ENCODE peak calls at places on chromosomes 5 and 9, in six cellular contexts. One of them, this sample, is unnamed.

GRCh38 chr9:9504869-9505268 is 1107.9 kb downstream of the PTPRD start:
- DNase-seq in GM12891: no peak
- DNase-seq in GM12878: no peak
- DNase-seq in K562: no peak
- DNase-seq in HepG2: no peak
- DNase-seq in H1: no peak
- DNase-seq in this sample: no peak

GRCh38 chr5:43416233-43416987 is 4.2 kb upstream of the CCL28 start:
- DNase-seq in GM12891: no peak
- DNase-seq in GM12878: no peak
- DNase-seq in K562: peak; percentile 63
- DNase-seq in HepG2: no peak
- DNase-seq in H1: no peak
- DNase-seq in this sample: no peak

GRCh38 chr5:180599981-180600553 is 8.8 kb upstream of the SCGB3A1 start:
- DNase-seq in GM12891: peak; percentile 10
- DNase-seq in GM12878: no peak
- DNase-seq in K562: no peak
- DNase-seq in HepG2: no peak
- DNase-seq in H1: no peak
- DNase-seq in this sample: no peak

GRCh38 chr9:129506892-129507291 is 114.0 kb downstream of the C9orf50 start:
- DNase-seq in GM12891: no peak
- DNase-seq in GM12878: no peak
- DNase-seq in K562: no peak
- DNase-seq in HepG2: no peak
- DNase-seq in H1: no peak
- DNase-seq in this sample: no peak

GRCh38 chr9:115099891-115100290 is 18.1 kb downstream of the TNC start:
- DNase-seq in GM12891: no peak
- DNase-seq in GM12878: no peak
- DNase-seq in K562: no peak
- DNase-seq in HepG2: no peak
- DNase-seq in H1: no peak
- DNase-seq in this sample: no peak

GRCh38 chr9:124618476-124618875 is 111.3 kb upstream of the NR5A1 start:
- DNase-seq in GM12891: no peak
- DNase-seq in GM12878: no peak
- DNase-seq in K562: no peak
- DNase-seq in HepG2: no peak
- DNase-seq in H1: no peak
- DNase-seq in this sample: no peak

GRCh38 chr9:4117835-4118610 is 181.8 kb downstream of the GLIS3 start:
- DNase-seq in GM12891: peak; percentile 39
- DNase-seq in GM12878: no peak
- DNase-seq in K562: peak; percentile 54
- DNase-seq in HepG2: peak; percentile 9
- DNase-seq in H1: peak; percentile 89
- DNase-seq in this sample: peak; percentile 40

GRCh38 chr9:120532475-120532874 is 47.5 kb downstream of the CDK5RAP2 start:
- DNase-seq in GM12891: no peak
- DNase-seq in GM12878: no peak
- DNase-seq in K562: no peak
- DNase-seq in HepG2: no peak
- DNase-seq in H1: no peak
- DNase-seq in this sample: no peak

GRCh38 chr9:114691046-114691955 is 9.3 kb upstream of the TEX48 start:
- DNase-seq in GM12891: no peak
- DNase-seq in GM12878: peak; percentile 36
- DNase-seq in K562: no peak
- DNase-seq in HepG2: no peak
- DNase-seq in H1: no peak
- DNase-seq in this sample: no peak

GRCh38 chr9:122954253-122954691 is 13.5 kb downstream of the RABGAP1 start:
- DNase-seq in GM12891: no peak
- DNase-seq in GM12878: no peak
- DNase-seq in K562: no peak
- DNase-seq in HepG2: no peak
- DNase-seq in H1: no peak
- DNase-seq in this sample: no peak

GRCh38 chr5:39236718-39237117 is 17.4 kb upstream of the FYB1 start:
- DNase-seq in GM12891: no peak
- DNase-seq in GM12878: no peak
- DNase-seq in K562: no peak
- DNase-seq in HepG2: no peak
- DNase-seq in H1: no peak
- DNase-seq in this sample: no peak

GRCh38 chr5:127040779-127041520 is 10.6 kb upstream of the MARCHF3 start:
- DNase-seq in GM12891: no peak
- DNase-seq in GM12878: no peak
- DNase-seq in K562: no peak
- DNase-seq in HepG2: no peak
- DNase-seq in H1: no peak
- DNase-seq in this sample: no peak

GRCh38 chr5:147415663-147416062 is 94.2 kb downstream of the DPYSL3 start:
- DNase-seq in GM12891: no peak
- DNase-seq in GM12878: no peak
- DNase-seq in K562: no peak
- DNase-seq in HepG2: no peak
- DNase-seq in H1: no peak
- DNase-seq in this sample: no peak

GRCh38 chr9:109953300-109953699 is 173.3 kb downstream of the PALM2AKAP2 start:
- DNase-seq in GM12891: no peak
- DNase-seq in GM12878: no peak
- DNase-seq in K562: no peak
- DNase-seq in HepG2: no peak
- DNase-seq in H1: no peak
- DNase-seq in this sample: no peak

GRCh38 chr9:127570533-127571111 is 41.5 kb upstream of the STXBP1 start:
- DNase-seq in GM12891: no peak
- DNase-seq in GM12878: no peak
- DNase-seq in K562: no peak
- DNase-seq in HepG2: no peak
- DNase-seq in H1: no peak
- DNase-seq in this sample: no peak

GRCh38 chr9:137431416-137431931 is 8.3 kb downstream of the NOXA1 start:
- DNase-seq in GM12891: no peak
- DNase-seq in GM12878: no peak
- DNase-seq in K562: no peak
- DNase-seq in HepG2: no peak
- DNase-seq in H1: no peak
- DNase-seq in this sample: no peak

GRCh38 chr5:171336486-171337206 is 27.6 kb downstream of the TLX3 start:
- DNase-seq in GM12891: no peak
- DNase-seq in GM12878: no peak
- DNase-seq in K562: no peak
- DNase-seq in HepG2: no peak
- DNase-seq in H1: peak; percentile 58
- DNase-seq in this sample: no peak

GRCh38 chr5:123085638-123086286 is 3.3 kb upstream of the PRDM6 start:
- DNase-seq in GM12891: no peak
- DNase-seq in GM12878: no peak
- DNase-seq in K562: no peak
- DNase-seq in HepG2: no peak
- DNase-seq in H1: no peak
- DNase-seq in this sample: no peak

GRCh38 chr9:129166962-129167557 is 11.0 kb downstream of the IER5L start:
- DNase-seq in GM12891: no peak
- DNase-seq in GM12878: no peak
- DNase-seq in K562: peak; percentile 91
- DNase-seq in HepG2: peak; percentile 58
- DNase-seq in H1: no peak
- DNase-seq in this sample: no peak

GRCh38 chr5:40572947-40573346 is 106.8 kb upstream of the PTGER4 start:
- DNase-seq in GM12891: no peak
- DNase-seq in GM12878: no peak
- DNase-seq in K562: no peak
- DNase-seq in HepG2: no peak
- DNase-seq in H1: no peak
- DNase-seq in this sample: no peak

GRCh38 chr5:54514841-54515432 is 2.6 kb upstream of the SNX18 start:
- DNase-seq in GM12891: no peak
- DNase-seq in GM12878: no peak
- DNase-seq in K562: no peak
- DNase-seq in HepG2: no peak
- DNase-seq in H1: no peak
- DNase-seq in this sample: no peak

GRCh38 chr9:127139071-127139731 is 16.8 kb upstream of the ANGPTL2 start:
- DNase-seq in GM12891: no peak
- DNase-seq in GM12878: no peak
- DNase-seq in K562: no peak
- DNase-seq in HepG2: no peak
- DNase-seq in H1: no peak
- DNase-seq in this sample: no peak

GRCh38 chr9:87567566-87567965 is 69.9 kb downstream of the DAPK1 start:
- DNase-seq in GM12891: no peak
- DNase-seq in GM12878: no peak
- DNase-seq in K562: no peak
- DNase-seq in HepG2: no peak
- DNase-seq in H1: no peak
- DNase-seq in this sample: no peak

GRCh38 chr5:115435065-115435775 is 109.4 kb downstream of the FEM1C start:
- DNase-seq in GM12891: no peak
- DNase-seq in GM12878: no peak
- DNase-seq in K562: no peak
- DNase-seq in HepG2: no peak
- DNase-seq in H1: no peak
- DNase-seq in this sample: no peak

GRCh38 chr9:72583370-72583769 is 62.0 kb downstream of the TMC1 start:
- DNase-seq in GM12891: no peak
- DNase-seq in GM12878: no peak
- DNase-seq in K562: no peak
- DNase-seq in HepG2: no peak
- DNase-seq in H1: no peak
- DNase-seq in this sample: no peak

DNA sequence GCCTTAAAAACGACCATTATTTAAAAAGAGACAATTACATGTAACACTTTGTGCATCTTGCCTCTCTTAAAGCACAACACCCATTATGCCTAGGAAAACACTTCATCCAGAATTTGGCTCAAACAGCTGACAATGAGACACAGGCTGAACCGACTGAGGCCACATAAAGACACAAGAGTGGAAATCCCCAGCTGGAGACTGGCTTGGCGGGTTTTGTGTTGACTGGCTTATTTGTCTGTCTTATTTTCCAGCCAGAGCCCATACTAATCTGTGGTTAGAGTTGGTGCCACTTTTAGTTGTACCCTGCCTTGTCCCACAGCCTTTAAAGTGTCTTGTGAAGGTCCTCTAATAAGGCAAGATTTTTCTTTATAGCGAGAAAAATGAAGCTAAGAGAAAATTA is 21.2 kb downstream of the TRIM14 start:
- DNase-seq in GM12891: no peak
- DNase-seq in GM12878: no peak
- DNase-seq in K562: no peak
- DNase-seq in HepG2: no peak
- DNase-seq in H1: no peak
- DNase-seq in this sample: no peak
- TF ChIP-seq TAF1 in GM12891: no peak
- TF ChIP-seq TAF1 in GM12878: no peak
- TF ChIP-seq TAF1 in K562: no peak
- TF ChIP-seq TAF1 in HepG2: no peak
- TF ChIP-seq TAF1 in H1: no peak
- TF ChIP-seq TAF1 in this sample: no peak

GRCh38 chr9:438066-438465 is 223.4 kb downstream of the DOCK8 start:
- DNase-seq in GM12891: no peak
- DNase-seq in GM12878: no peak
- DNase-seq in K562: no peak
- DNase-seq in HepG2: no peak
- DNase-seq in H1: no peak
- DNase-seq in this sample: no peak
- TF ChIP-seq POLR2A in GM12891: no peak
- TF ChIP-seq POLR2A in GM12878: no peak
- TF ChIP-seq POLR2A in K562: no peak
- TF ChIP-seq POLR2A in HepG2: no peak
- TF ChIP-seq POLR2A in H1: no peak
- TF ChIP-seq POLR2A in this sample: no peak

GRCh38 chr5:67494186-67494842 is 297.7 kb upstream of the CD180 start:
- DNase-seq in GM12891: no peak
- DNase-seq in GM12878: no peak
- DNase-seq in K562: no peak
- DNase-seq in HepG2: no peak
- DNase-seq in H1: no peak
- DNase-seq in this sample: no peak

GRCh38 chr5:67493676-67494075 is 297.1 kb upstream of the CD180 start:
- DNase-seq in GM12891: no peak
- DNase-seq in GM12878: no peak
- DNase-seq in K562: no peak
- DNase-seq in HepG2: peak; percentile 55
- DNase-seq in H1: no peak
- DNase-seq in this sample: no peak

GRCh38 chr5:67495072-67495471 is 298.5 kb upstream of the CD180 start:
- DNase-seq in GM12891: no peak
- DNase-seq in GM12878: no peak
- DNase-seq in K562: no peak
- DNase-seq in HepG2: no peak
- DNase-seq in H1: no peak
- DNase-seq in this sample: no peak

GRCh38 chr5:67487862-67488261 is 291.3 kb upstream of the CD180 start:
- DNase-seq in GM12891: no peak
- DNase-seq in GM12878: no peak
- DNase-seq in K562: no peak
- DNase-seq in HepG2: no peak
- DNase-seq in H1: no peak
- DNase-seq in this sample: no peak

GRCh38 chr5:67490543-67491321 is 294.1 kb upstream of the CD180 start:
- DNase-seq in GM12891: no peak
- DNase-seq in GM12878: no peak
- DNase-seq in K562: no peak
- DNase-seq in HepG2: no peak
- DNase-seq in H1: no peak
- DNase-seq in this sample: no peak
- TF ChIP-seq TAF1 in GM12891: no peak
- TF ChIP-seq TAF1 in GM12878: no peak
- TF ChIP-seq TAF1 in K562: no peak
- TF ChIP-seq TAF1 in HepG2: no peak
- TF ChIP-seq TAF1 in H1: no peak
- TF ChIP-seq TAF1 in this sample: no peak

GRCh38 chr5:160421625-160422258 is at the start of gene PTTG1:
- DNase-seq in GM12891: peak; percentile 62
- DNase-seq in GM12878: peak; percentile 80
- DNase-seq in K562: peak; percentile 91
- DNase-seq in HepG2: peak; percentile 93
- DNase-seq in H1: peak; percentile 96
- DNase-seq in this sample: peak; percentile 66

GRCh38 chr5:160419458-160420330 is 813 bp upstream of the SLU7 start:
- DNase-seq in GM12891: no peak
- DNase-seq in GM12878: no peak
- DNase-seq in K562: no peak
- DNase-seq in HepG2: no peak
- DNase-seq in H1: no peak
- DNase-seq in this sample: no peak

GRCh38 chr5:160423025-160423554 is 1.4 kb downstream of the PTTG1 start:
- DNase-seq in GM12891: no peak
- DNase-seq in GM12878: no peak
- DNase-seq in K562: no peak
- DNase-seq in HepG2: no peak
- DNase-seq in H1: no peak
- DNase-seq in this sample: no peak

GRCh38 chr5:160420331-160420610 is 1.4 kb upstream of the PTTG1 start:
- DNase-seq in GM12891: no peak
- DNase-seq in GM12878: no peak
- DNase-seq in K562: no peak
- DNase-seq in HepG2: no peak
- DNase-seq in H1: no peak
- DNase-seq in this sample: no peak

GRCh38 chr5:160418561-160419457 is at the start of gene SLU7:
- DNase-seq in GM12891: peak; percentile 65
- DNase-seq in GM12878: peak; percentile 91
- DNase-seq in K562: peak; percentile 87
- DNase-seq in HepG2: peak; percentile 90
- DNase-seq in H1: peak; percentile 94
- DNase-seq in this sample: peak; percentile 70
- TF ChIP-seq POLR2A in GM12891: peak; percentile 63
- TF ChIP-seq POLR2A in GM12878: peak; percentile 86
- TF ChIP-seq POLR2A in K562: peak; percentile 89
- TF ChIP-seq POLR2A in HepG2: peak; percentile 80
- TF ChIP-seq POLR2A in H1: peak; percentile 79
- TF ChIP-seq POLR2A in this sample: peak; percentile 73